ENCODE peak calls at places on chromosomes 4 and X, in five cellular contexts. T is lower lobe of right lung, F is IMR-90, R is bronchial epithelial cell, L is nephron progenitor cell. H is an unnamed sample.

GRCh38 chr4:53479731-53480525 is 102.5 kb downstream of the FIP1L1 start:
- DNase-seq in T (no peak), F (peak), R (peak), L (no peak), H (no peak)

GRCh38 chr4:147182041-147182440 is 236.4 kb upstream of the TTC29 start:
- DNase-seq in T (no peak), F (no peak), R (no peak), L (no peak), H (no peak)

GRCh38 chrX:11970935-11971334 is 167.3 kb upstream of the FRMPD4 start:
- DNase-seq in T (no peak), F (peak), R (peak), L (no peak), H (no peak)

GRCh38 chrX:19046343-19047215 is 62.7 kb upstream of the PHKA2 start:
- DNase-seq in T (no peak), F (peak), R (peak), L (no peak), H (no peak)

GRCh38 chr4:87179751-87180150 is 40.7 kb downstream of the KLHL8 start:
- DNase-seq in T (no peak), F (peak), R (no peak), L (no peak), H (no peak)

GRCh38 chr4:118989098-118990080 is 100.7 kb downstream of the SYNPO2 start:
- DNase-seq in T (no peak), F (peak), R (peak), L (no peak), H (no peak)

GRCh38 chr4:7183780-7184460 is 8.4 kb upstream of the SORCS2 start:
- DNase-seq in T (no peak), F (no peak), R (no peak), L (no peak), H (no peak)

GRCh38 chr4:105765690-105766407 is 57.3 kb downstream of the GSTCD start:
- DNase-seq in T (no peak), F (peak), R (peak), L (no peak), H (no peak)

GRCh38 chr4:2045518-2045951 is 13.6 kb upstream of the NAT8L start:
- DNase-seq in T (no peak), F (no peak), R (no peak), L (no peak), H (no peak)

GRCh38 chr4:100688368-100688767 is 170.5 kb upstream of the EMCN start:
- DNase-seq in T (no peak), F (no peak), R (peak), L (no peak), H (no peak)

GRCh38 chrX:129423191-129423590 is 100.1 kb downstream of the SMARCA1 start:
- DNase-seq in T (no peak), F (no peak), R (no peak), L (no peak), H (no peak)

GRCh38 chrX:129427267-129427666 is 96.0 kb downstream of the SMARCA1 start:
- DNase-seq in T (no peak), F (no peak), R (no peak), L (no peak), H (no peak)
- TF ChIP-seq CTCF in T (no peak), F (no peak), R (no peak), L (no peak), H (no peak)

DNA sequence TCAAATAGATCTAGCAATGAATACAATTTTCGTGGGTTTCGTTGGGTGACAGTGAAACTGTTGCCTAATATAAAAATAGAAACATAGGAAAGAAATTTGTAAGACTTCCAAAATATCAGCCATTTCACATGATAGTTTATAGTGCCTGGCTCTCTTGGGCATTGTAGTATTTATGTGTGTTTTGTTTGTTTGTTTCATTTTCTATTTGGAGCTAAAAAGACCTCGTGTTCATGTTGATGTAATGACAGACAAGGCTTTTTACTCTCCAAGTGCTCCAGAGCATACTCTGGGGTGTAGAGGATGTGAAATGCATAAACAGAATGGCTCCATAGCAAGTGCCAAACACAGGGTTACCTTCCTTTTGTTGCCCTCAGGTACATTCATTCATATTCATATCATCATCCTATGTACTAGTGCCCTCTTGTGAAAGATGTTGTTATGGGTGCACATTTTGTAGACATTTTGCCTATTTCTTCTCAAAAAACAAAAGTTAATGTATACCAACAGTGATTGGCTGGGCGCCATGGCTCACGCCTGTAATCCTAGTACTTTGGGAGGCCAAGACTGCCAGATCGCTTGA is 100.7 kb upstream of the AMOT start:
- DNase-seq in T (no peak), F (peak), R (peak), L (no peak), H (no peak)
- TF ChIP-seq CTCF in T (no peak), F (peak), R (no peak), L (no peak), H (no peak)

GRCh38 chrX:40502688-40503087 is 78.1 kb upstream of the ATP6AP2 start:
- DNase-seq in T (no peak), F (no peak), R (no peak), L (no peak), H (no peak)

GRCh38 chrX:40501456-40501855 is 79.3 kb upstream of the ATP6AP2 start:
- DNase-seq in T (no peak), F (no peak), R (no peak), L (no peak), H (no peak)

GRCh38 chrX:40495659-40496058 is 85.1 kb upstream of the ATP6AP2 start:
- DNase-seq in T (no peak), F (no peak), R (no peak), L (no peak), H (no peak)

GRCh38 chrX:40496728-40497127 is 84.0 kb upstream of the ATP6AP2 start:
- DNase-seq in T (no peak), F (peak), R (no peak), L (no peak), H (peak)
- TF ChIP-seq CTCF in T (no peak), F (no peak), R (no peak), L (no peak), H (no peak)

GRCh38 chrX:16472345-16472744 is 177.6 kb upstream of the S100G start:
- DNase-seq in T (no peak), F (no peak), R (no peak), L (no peak), H (no peak)

GRCh38 chrX:16465081-16465876 is 184.7 kb upstream of the S100G start:
- DNase-seq in T (no peak), F (peak), R (peak), L (no peak), H (no peak)

GRCh38 chrX:16466640-16467432 is 183.1 kb upstream of the S100G start:
- DNase-seq in T (no peak), F (peak), R (peak), L (no peak), H (no peak)

GRCh38 chrX:16474511-16474910 is 175.4 kb upstream of the S100G start:
- DNase-seq in T (no peak), F (no peak), R (no peak), L (no peak), H (no peak)

DNA sequence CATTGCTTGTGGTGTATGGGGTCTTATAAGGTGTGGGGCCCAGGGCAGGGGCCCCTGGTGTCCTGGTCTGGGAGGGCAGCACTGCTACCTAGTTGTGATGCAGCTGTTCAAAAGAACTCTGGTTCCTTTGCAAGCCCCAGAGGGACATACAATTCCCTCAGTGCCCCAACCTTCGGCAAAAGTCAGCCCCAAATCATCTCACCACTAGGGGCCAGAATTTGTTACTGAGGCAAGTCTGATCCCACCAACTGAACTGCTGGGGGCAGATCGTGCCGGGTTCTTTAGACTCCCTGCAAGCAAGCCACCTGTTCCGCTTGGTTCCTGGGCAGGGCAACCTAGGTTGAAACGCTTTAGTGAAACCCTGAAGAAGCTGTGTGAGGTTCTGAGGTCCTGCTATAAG is 180.1 kb upstream of the S100G start:
- DNase-seq in T (no peak), F (no peak), R (no peak), L (no peak), H (no peak)
- TF ChIP-seq CTCF in T (no peak), F (no peak), R (no peak), L (no peak), H (no peak)

DNA sequence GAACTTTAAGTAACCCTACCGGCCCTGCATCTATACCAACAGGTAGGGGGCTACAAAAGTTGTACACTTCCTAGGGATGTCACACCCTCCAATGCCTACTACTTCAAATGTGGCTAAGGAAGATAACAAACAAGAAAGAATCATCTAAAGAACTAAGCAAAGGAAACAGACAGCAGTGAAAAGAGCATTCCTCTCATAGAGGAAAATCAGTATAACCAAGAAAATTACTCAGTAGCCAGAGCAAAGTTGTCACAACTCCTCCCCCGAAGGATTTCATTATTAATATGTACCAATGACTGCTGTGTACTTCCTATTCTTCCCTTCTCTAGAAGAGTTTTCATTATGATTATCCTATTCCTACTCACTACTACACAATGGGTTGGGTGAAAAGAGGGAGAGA is 12.6 kb downstream of the ANKRD17 start:
- DNase-seq in T (no peak), F (no peak), R (no peak), L (no peak), H (no peak)
- TF ChIP-seq CTCF in T (no peak), F (no peak), R (no peak), L (no peak), H (no peak)

DNA sequence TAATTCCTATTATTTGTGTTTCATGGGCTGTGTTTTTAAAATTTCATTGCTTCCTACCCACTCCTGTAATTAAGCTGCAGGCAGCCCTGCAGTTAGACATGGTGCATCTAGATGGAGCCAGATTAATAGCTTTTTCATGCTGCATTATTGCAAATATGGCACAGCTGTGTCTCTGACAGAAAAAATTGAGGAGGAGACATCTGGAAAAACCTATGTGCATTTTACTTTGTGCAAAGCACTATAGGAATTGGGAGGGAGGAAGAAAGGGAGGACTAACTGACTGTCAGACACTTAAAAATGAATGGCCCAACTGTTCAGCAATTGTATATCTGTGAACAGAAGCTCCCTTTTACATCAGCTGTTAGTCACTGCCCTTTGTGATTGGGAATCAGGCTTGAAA is 8.1 kb upstream of the RPGR start:
- DNase-seq in T (no peak), F (no peak), R (no peak), L (no peak), H (no peak)
- TF ChIP-seq CTCF in T (no peak), F (peak), R (no peak), L (no peak), H (no peak)

GRCh38 chr4:84401669-84402068 is 97.4 kb downstream of the NKX6-1 start:
- DNase-seq in T (no peak), F (no peak), R (no peak), L (no peak), H (no peak)
- TF ChIP-seq CTCF in T (no peak), F (no peak), R (no peak), L (no peak), H (no peak)

GRCh38 chr4:76733380-76733779 is 164.6 kb downstream of the SOWAHB start:
- DNase-seq in T (no peak), F (no peak), R (peak), L (no peak), H (no peak)
- TF ChIP-seq CTCF in T (no peak), F (no peak), R (peak), L (no peak), H (no peak)

GRCh38 chr4:158065176-158065575 is 107.6 kb downstream of the GASK1B start:
- DNase-seq in T (no peak), F (no peak), R (no peak), L (no peak), H (no peak)
- TF ChIP-seq CTCF in T (no peak), F (no peak), R (peak), L (no peak), H (peak)

GRCh38 chrX:121256653-121257052 is 209.2 kb downstream of the GLUD2 start:
- DNase-seq in T (no peak), F (no peak), R (peak), L (no peak), H (no peak)

GRCh38 chrX:121258545-121258944 is 211.1 kb downstream of the GLUD2 start:
- DNase-seq in T (no peak), F (no peak), R (no peak), L (no peak), H (no peak)

GRCh38 chrX:121259170-121259569 is 211.8 kb downstream of the GLUD2 start:
- DNase-seq in T (no peak), F (no peak), R (no peak), L (no peak), H (no peak)

GRCh38 chrX:121254336-121254735 is 206.9 kb downstream of the GLUD2 start:
- DNase-seq in T (no peak), F (no peak), R (no peak), L (no peak), H (no peak)
- TF ChIP-seq CTCF in T (no peak), F (no peak), R (no peak), L (no peak), H (no peak)